ENCODE peak calls at places on chromosomes 16 and 17, in eight cellular contexts. G is Ammon's horn; K is kidney tubule cell; E is tibial nerve; N is HTR-8/SVneo; H is ELF-1; W is activated CD4-positive, CD25-positive, alpha-beta regulatory T cell treated with anti-CD3 and anti-CD28 coated beads, Interleukin-2, amount 50 U/mL, for 72 hours; L is IMR-90. J is an unnamed sample.

GRCh38 chr17:57387575-57387974 is 131.3 kb downstream of the MSI2 start:
- DNase-seq in W (no peak), E (no peak), H (no peak), L (no peak), K (no peak), G (no peak), N (no peak), J (no peak)

GRCh38 chr16:86408685-86409084 is 101.6 kb upstream of the FOXF1 start:
- DNase-seq in H (no peak), G (no peak), N (no peak), W (no peak), E (no peak), K (no peak), L (peak; percentile 17), J (no peak)

GRCh38 chr17:37768438-37768837 is 23.6 kb upstream of the HNF1B start:
- DNase-seq in N (no peak), L (no peak), H (no peak), G (no peak), W (no peak), E (no peak), K (peak; percentile 14), J (no peak)

GRCh38 chr17:27340990-27341595 is 47.2 kb downstream of the WSB1 start:
- DNase-seq in G (no peak), W (no peak), L (no peak), H (peak; percentile 58), N (no peak), K (no peak), E (no peak), J (no peak)

GRCh38 chr17:49249292-49249794 is 18.8 kb upstream of the PHOSPHO1 start:
- DNase-seq in H (no peak), G (no peak), W (no peak), N (no peak), K (peak; percentile 39), E (no peak), L (no peak), J (peak; percentile 22)

GRCh38 chr16:1556254-1556653 is 22.8 kb downstream of the TMEM204 start:
- DNase-seq in W (no peak), K (no peak), L (no peak), E (no peak), G (no peak), H (no peak), N (no peak), J (no peak)

GRCh38 chr16:29664133-29664912 is 1.3 kb downstream of the SPN start:
- DNase-seq in H (no peak), N (no peak), W (peak; percentile 62), L (no peak), G (no peak), E (no peak), K (no peak), J (peak; percentile 39)

GRCh38 chr17:43392397-43392796 is 6.4 kb upstream of the ARL4D start:
- DNase-seq in N (no peak), G (no peak), E (no peak), H (no peak), K (no peak), L (no peak), W (no peak), J (no peak)

GRCh38 chr17:45248132-45248936 is 13.6 kb downstream of the SPATA32 start:
- DNase-seq in L (no peak), G (no peak), H (peak; percentile 73), K (peak; percentile 77), N (peak; percentile 76), W (peak; percentile 75), E (no peak), J (peak; percentile 68)

GRCh38 chr17:40471856-40472732 is 28.8 kb downstream of the IGFBP4 start:
- DNase-seq in L (peak; percentile 58), E (no peak), G (no peak), N (no peak), K (no peak), H (no peak), W (no peak), J (no peak)

GRCh38 chr16:4110065-4110464 is 6.2 kb downstream of the ADCY9 start:
- DNase-seq in K (no peak), W (no peak), G (no peak), N (no peak), L (no peak), H (no peak), E (no peak), J (no peak)

GRCh38 chr16:72247821-72248253 is 75.9 kb upstream of the PMFBP1 start:
- DNase-seq in W (no peak), N (no peak), H (no peak), K (peak; percentile 2), L (peak; percentile 29), E (no peak), G (no peak), J (no peak)

GRCh38 chr17:79852748-79853147 is 13.5 kb upstream of the CBX4 start:
- DNase-seq in K (peak; percentile 72), H (no peak), L (peak; percentile 52), E (no peak), G (no peak), W (no peak), N (no peak), J (peak; percentile 59)

GRCh38 chr16:48452991-48453760 is 68.0 kb upstream of the SIAH1 start:
- DNase-seq in H (no peak), W (no peak), K (no peak), G (no peak), N (no peak), E (no peak), L (no peak), J (no peak)

GRCh38 chr16:19231881-19232280 is 53.6 kb upstream of the CLEC19A start:
- DNase-seq in W (no peak), N (no peak), L (no peak), E (no peak), K (no peak), G (no peak), H (no peak), J (no peak)

GRCh38 chr16:70428178-70428998 is 10.5 kb downstream of the ST3GAL2 start:
- DNase-seq in N (peak; percentile 97), E (peak; percentile 58), H (peak; percentile 94), K (peak; percentile 98), L (peak; percentile 97), W (peak; percentile 70), G (peak; percentile 80), J (peak; percentile 90)

GRCh38 chr17:27415090-27415795 is 41.0 kb upstream of the KSR1 start:
- DNase-seq in E (no peak), H (no peak), W (no peak), L (no peak), K (no peak), G (no peak), N (no peak), J (no peak)

GRCh38 chr17:704111-704864 is 10.4 kb downstream of the VPS53 start:
- DNase-seq in H (no peak), K (no peak), G (no peak), W (no peak), E (no peak), L (no peak), N (no peak), J (no peak)

GRCh38 chr17:3665834-3666233 is 2.5 kb downstream of the TAX1BP3 start:
- DNase-seq in L (no peak), W (no peak), E (no peak), K (no peak), N (no peak), H (no peak), G (peak; percentile 55), J (no peak)

J was measured in left colon.